ENCODE peak calls at places on chromosomes 1 and 21, in six cellular contexts. One of them, this sample, is unnamed. For H3K4me1, the result is how much of the 10 kb centered on the place peaks cover.

GRCh38 chr1:169745015-169745861 is 11.4 kb upstream of the SELE start:
- DNase-seq in PC-3: no peak
- DNase-seq in mesendoderm: peak
- DNase-seq in A549: no peak
- DNase-seq in GM23338: no peak
- DNase-seq in endothelial cell of umbilical vein: peak
- DNase-seq in this sample: no peak

GRCh38 chr1:85406887-85407593 is 57.9 kb downstream of the DDAH1 start:
- DNase-seq in PC-3: peak
- DNase-seq in mesendoderm: no peak
- DNase-seq in A549: peak
- DNase-seq in GM23338: no peak
- DNase-seq in endothelial cell of umbilical vein: peak
- DNase-seq in this sample: peak

GRCh38 chr1:215718888-215719287 is 151.8 kb downstream of the KCTD3 start:
- DNase-seq in PC-3: no peak
- DNase-seq in mesendoderm: no peak
- DNase-seq in A549: no peak
- DNase-seq in GM23338: no peak
- DNase-seq in endothelial cell of umbilical vein: no peak
- DNase-seq in this sample: no peak

GRCh38 chr1:111190931-111191451 is 9.5 kb downstream of the DENND2D start:
- DNase-seq in PC-3: no peak
- DNase-seq in mesendoderm: no peak
- DNase-seq in A549: no peak
- DNase-seq in GM23338: no peak
- DNase-seq in endothelial cell of umbilical vein: no peak
- DNase-seq in this sample: no peak

GRCh38 chr1:50526431-50526830 is 103.2 kb upstream of the DMRTA2 start:
- DNase-seq in PC-3: no peak
- DNase-seq in mesendoderm: no peak
- DNase-seq in A549: no peak
- DNase-seq in GM23338: no peak
- DNase-seq in endothelial cell of umbilical vein: no peak
- DNase-seq in this sample: no peak

GRCh38 chr21:23401278-23401677 is 2206.0 kb downstream of the MRPL39 start:
- DNase-seq in PC-3: peak
- DNase-seq in mesendoderm: peak
- DNase-seq in A549: peak
- DNase-seq in GM23338: peak
- DNase-seq in endothelial cell of umbilical vein: peak
- DNase-seq in this sample: no peak

GRCh38 chr1:204250428-204251030 is 36.7 kb upstream of the GOLT1A start:
- DNase-seq in PC-3: no peak
- DNase-seq in mesendoderm: no peak
- DNase-seq in A549: no peak
- DNase-seq in GM23338: no peak
- DNase-seq in endothelial cell of umbilical vein: no peak
- DNase-seq in this sample: no peak

GRCh38 chr1:51247022-51247421 is 10.9 kb downstream of the RNF11 start:
- DNase-seq in PC-3: no peak
- DNase-seq in mesendoderm: no peak
- DNase-seq in A549: no peak
- DNase-seq in GM23338: no peak
- DNase-seq in endothelial cell of umbilical vein: no peak
- DNase-seq in this sample: no peak

GRCh38 chr21:39531777-39532333 is 80.1 kb downstream of the SH3BGR start:
- DNase-seq in PC-3: peak
- DNase-seq in mesendoderm: no peak
- DNase-seq in A549: no peak
- DNase-seq in GM23338: no peak
- DNase-seq in endothelial cell of umbilical vein: no peak
- DNase-seq in this sample: no peak

GRCh38 chr21:41511858-41512257 is 3.9 kb upstream of the TMPRSS2 start:
- DNase-seq in PC-3: no peak
- DNase-seq in mesendoderm: no peak
- DNase-seq in A549: no peak
- DNase-seq in GM23338: no peak
- DNase-seq in endothelial cell of umbilical vein: no peak
- DNase-seq in this sample: no peak

GRCh38 chr21:35428927-35429326 is 379.8 kb upstream of the RUNX1 start:
- DNase-seq in PC-3: no peak
- DNase-seq in mesendoderm: no peak
- DNase-seq in A549: no peak
- DNase-seq in GM23338: no peak
- DNase-seq in endothelial cell of umbilical vein: no peak
- DNase-seq in this sample: no peak

GRCh38 chr1:180353930-180354329 is 123.9 kb downstream of the LHX4 start:
- DNase-seq in PC-3: no peak
- DNase-seq in mesendoderm: peak
- DNase-seq in A549: no peak
- DNase-seq in GM23338: peak
- DNase-seq in endothelial cell of umbilical vein: no peak
- DNase-seq in this sample: no peak

GRCh38 chr1:118077331-118078055 is 107.5 kb downstream of the SPAG17 start:
- DNase-seq in PC-3: peak
- DNase-seq in mesendoderm: peak
- DNase-seq in A549: peak
- DNase-seq in GM23338: peak
- DNase-seq in endothelial cell of umbilical vein: peak
- DNase-seq in this sample: no peak

GRCh38 chr1:117631761-117632160 is 25.9 kb downstream of the TENT5C start:
- DNase-seq in PC-3: no peak
- DNase-seq in mesendoderm: no peak
- DNase-seq in A549: no peak
- DNase-seq in GM23338: no peak
- DNase-seq in endothelial cell of umbilical vein: no peak
- DNase-seq in this sample: no peak

GRCh38 chr21:33025471-33026298 is at the start of gene OLIG2:
- DNase-seq in PC-3: no peak
- DNase-seq in mesendoderm: peak
- DNase-seq in A549: no peak
- DNase-seq in GM23338: peak
- DNase-seq in endothelial cell of umbilical vein: peak
- DNase-seq in this sample: no peak

GRCh38 chr1:200638073-200638472 is 17.5 kb upstream of the KIF14 start:
- DNase-seq in PC-3: no peak
- DNase-seq in mesendoderm: peak
- DNase-seq in A549: peak
- DNase-seq in GM23338: no peak
- DNase-seq in endothelial cell of umbilical vein: no peak
- DNase-seq in this sample: no peak

GRCh38 chr1:54794401-54795099 is 6.6 kb downstream of the TTC22 start:
- DNase-seq in PC-3: peak
- DNase-seq in mesendoderm: no peak
- DNase-seq in A549: no peak
- DNase-seq in GM23338: no peak
- DNase-seq in endothelial cell of umbilical vein: no peak
- DNase-seq in this sample: peak

GRCh38 chr1:45685308-45686080 is 839 bp downstream of the GPBP1L1 start:
- DNase-seq in PC-3: peak
- DNase-seq in mesendoderm: peak
- DNase-seq in A549: peak
- DNase-seq in GM23338: peak
- DNase-seq in endothelial cell of umbilical vein: peak
- DNase-seq in this sample: no peak

GRCh38 chr1:53292690-53293089 is 35.2 kb downstream of the LRP8 start:
- DNase-seq in PC-3: no peak
- DNase-seq in mesendoderm: no peak
- DNase-seq in A549: no peak
- DNase-seq in GM23338: no peak
- DNase-seq in endothelial cell of umbilical vein: no peak
- DNase-seq in this sample: no peak

GRCh38 chr1:27116210-27116609 is 38.7 kb downstream of the SLC9A1 start:
- DNase-seq in PC-3: no peak
- DNase-seq in mesendoderm: no peak
- DNase-seq in A549: no peak
- DNase-seq in GM23338: no peak
- DNase-seq in endothelial cell of umbilical vein: no peak
- DNase-seq in this sample: no peak

GRCh38 chr1:55584521-55585401 is 369.6 kb upstream of the USP24 start:
- DNase-seq in PC-3: peak
- DNase-seq in mesendoderm: peak
- DNase-seq in A549: peak
- DNase-seq in GM23338: peak
- DNase-seq in endothelial cell of umbilical vein: peak
- DNase-seq in this sample: no peak

GRCh38 chr1:164748253-164748899 is 189.4 kb downstream of the PBX1 start:
- DNase-seq in PC-3: peak
- DNase-seq in mesendoderm: peak
- DNase-seq in A549: peak
- DNase-seq in GM23338: no peak
- DNase-seq in endothelial cell of umbilical vein: peak
- DNase-seq in this sample: peak

GRCh38 chr1:210467440-210468040 is 138.8 kb downstream of the HHAT start:
- DNase-seq in PC-3: no peak
- DNase-seq in mesendoderm: no peak
- DNase-seq in A549: no peak
- DNase-seq in GM23338: no peak
- DNase-seq in endothelial cell of umbilical vein: no peak
- DNase-seq in this sample: no peak

GRCh38 chr1:85649591-85649990 is 58.6 kb downstream of the ZNHIT6 start:
- DNase-seq in PC-3: no peak
- DNase-seq in mesendoderm: no peak
- DNase-seq in A549: no peak
- DNase-seq in GM23338: no peak
- DNase-seq in endothelial cell of umbilical vein: no peak
- DNase-seq in this sample: no peak

GRCh38 chr1:53677486-53677885 is 61.5 kb downstream of the GLIS1 start:
- DNase-seq in PC-3: no peak
- DNase-seq in mesendoderm: no peak
- DNase-seq in A549: no peak
- DNase-seq in GM23338: no peak
- DNase-seq in endothelial cell of umbilical vein: no peak
- DNase-seq in this sample: no peak

GRCh38 chr1:200473698-200474371 is 64.0 kb upstream of the ZNF281 start:
- DNase-seq in PC-3: no peak
- DNase-seq in mesendoderm: no peak
- DNase-seq in A549: no peak
- DNase-seq in GM23338: no peak
- DNase-seq in endothelial cell of umbilical vein: no peak
- DNase-seq in this sample: no peak

GRCh38 chr1:187689137-187689536 is 860.4 kb downstream of the PLA2G4A start:
- DNase-seq in PC-3: peak
- DNase-seq in mesendoderm: no peak
- DNase-seq in A549: no peak
- DNase-seq in GM23338: no peak
- DNase-seq in endothelial cell of umbilical vein: peak
- DNase-seq in this sample: no peak

GRCh38 chr1:12518956-12519707 is 98.9 kb downstream of the DHRS3 start:
- DNase-seq in PC-3: peak
- DNase-seq in mesendoderm: no peak
- DNase-seq in A549: no peak
- DNase-seq in GM23338: no peak
- DNase-seq in endothelial cell of umbilical vein: peak
- DNase-seq in this sample: no peak

GRCh38 chr1:90879281-90879680 is 142.6 kb downstream of the ZNF644 start:
- DNase-seq in PC-3: peak
- DNase-seq in mesendoderm: peak
- DNase-seq in A549: peak
- DNase-seq in GM23338: peak
- DNase-seq in endothelial cell of umbilical vein: no peak
- DNase-seq in this sample: no peak

DNA sequence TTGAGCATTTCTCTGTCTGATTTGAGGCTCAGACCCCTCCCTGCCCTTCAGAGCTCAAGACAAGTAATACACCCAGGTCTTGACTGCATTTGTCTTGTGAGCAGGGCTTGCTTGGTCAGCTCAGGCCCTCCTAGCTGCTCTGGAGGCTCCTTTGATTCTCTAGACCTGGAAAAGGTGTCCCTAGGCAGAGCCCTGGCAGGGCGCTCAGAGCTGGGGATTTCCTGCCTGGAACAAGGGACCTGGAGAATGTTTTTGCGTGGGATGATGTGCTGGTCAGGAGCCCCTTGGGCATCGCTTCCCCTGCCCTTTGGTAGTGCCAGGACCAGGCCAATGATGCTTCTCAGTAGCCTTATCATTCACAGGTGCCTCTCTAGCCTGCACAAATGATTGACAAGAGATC is 4.9 kb upstream of the CCDC28B start:
- DNase-seq in PC-3: no peak
- DNase-seq in mesendoderm: no peak
- DNase-seq in A549: no peak
- DNase-seq in GM23338: no peak
- DNase-seq in endothelial cell of umbilical vein: no peak
- DNase-seq in this sample: no peak
- H3K4me2 ChIP-seq in PC-3: no peak
- H3K4me2 ChIP-seq in mesendoderm: no peak
- H3K4me2 ChIP-seq in A549: no peak
- H3K4me2 ChIP-seq in GM23338: no peak
- H3K4me2 ChIP-seq in endothelial cell of umbilical vein: no peak
- H3K4me2 ChIP-seq in this sample: no peak

GRCh38 chr1:162626089-162626488 is 6.2 kb upstream of the DDR2 start:
- DNase-seq in PC-3: no peak
- DNase-seq in mesendoderm: no peak
- DNase-seq in A549: no peak
- DNase-seq in GM23338: no peak
- DNase-seq in endothelial cell of umbilical vein: no peak
- DNase-seq in this sample: no peak
- H3K4me1 ChIP-seq in PC-3: under half
- H3K4me1 ChIP-seq in mesendoderm: under half
- H3K4me1 ChIP-seq in A549: under half
- H3K4me1 ChIP-seq in GM23338: under half
- H3K4me1 ChIP-seq in endothelial cell of umbilical vein: under half
- H3K4me1 ChIP-seq in this sample: under half

GRCh38 chr1:156241926-156242325 is at the start of gene BGLAP:
- DNase-seq in PC-3: no peak
- DNase-seq in mesendoderm: no peak
- DNase-seq in A549: no peak
- DNase-seq in GM23338: no peak
- DNase-seq in endothelial cell of umbilical vein: no peak
- DNase-seq in this sample: no peak
- H3K4me2 ChIP-seq in PC-3: peak
- H3K4me2 ChIP-seq in mesendoderm: no peak
- H3K4me2 ChIP-seq in A549: no peak
- H3K4me2 ChIP-seq in GM23338: no peak
- H3K4me2 ChIP-seq in endothelial cell of umbilical vein: no peak
- H3K4me2 ChIP-seq in this sample: peak

DNA sequence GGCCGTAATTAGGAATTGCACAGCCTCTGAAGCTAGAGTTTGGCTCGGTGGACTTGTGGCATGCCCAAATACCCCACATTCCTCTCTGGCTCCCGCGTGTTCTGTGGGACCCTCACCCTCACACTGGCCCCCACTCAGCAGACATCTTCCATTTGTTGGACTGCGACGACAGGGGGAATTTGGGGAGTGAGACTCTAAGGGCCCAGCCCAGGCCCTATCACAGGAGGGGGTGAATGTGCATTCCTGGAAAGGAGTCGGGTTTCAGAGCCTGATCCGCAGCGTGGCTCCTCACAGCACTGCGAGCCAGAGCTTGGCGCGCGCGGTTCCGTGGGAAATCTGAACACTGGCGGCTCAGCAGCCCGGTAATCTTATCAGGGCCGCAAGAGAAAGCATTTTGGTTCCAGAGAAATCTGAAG is 5.2 kb downstream of the RCSD1 start:
- DNase-seq in PC-3: no peak
- DNase-seq in mesendoderm: peak
- DNase-seq in A549: no peak
- DNase-seq in GM23338: peak
- DNase-seq in endothelial cell of umbilical vein: no peak
- DNase-seq in this sample: no peak
- H3K4me1 ChIP-seq in PC-3: under half
- H3K4me1 ChIP-seq in mesendoderm: under half
- H3K4me1 ChIP-seq in A549: under half
- H3K4me1 ChIP-seq in GM23338: under half
- H3K4me1 ChIP-seq in endothelial cell of umbilical vein: under half
- H3K4me1 ChIP-seq in this sample: under half

This sample was measured in PC-9.